ENCODE peak calls at places on chromosomes 2 and 18, in five cellular contexts. One of them, this sample, is unnamed.

GRCh38 chr2:220687231-220687843 is 884.8 kb downstream of the EPHA4 start:
- DNase-seq in HEK293T: peak
- DNase-seq in H1: no peak
- DNase-seq in GM12878: no peak
- DNase-seq in HepG2: peak
- DNase-seq in this sample: peak

GRCh38 chr2:108911807-108912628 is 77.0 kb downstream of the EDAR start:
- DNase-seq in HEK293T: no peak
- DNase-seq in H1: no peak
- DNase-seq in GM12878: no peak
- DNase-seq in HepG2: no peak
- DNase-seq in this sample: no peak

GRCh38 chr2:45944075-45944474 is 292.6 kb downstream of the PRKCE start:
- DNase-seq in HEK293T: no peak
- DNase-seq in H1: no peak
- DNase-seq in GM12878: no peak
- DNase-seq in HepG2: no peak
- DNase-seq in this sample: peak

GRCh38 chr2:166090900-166091299 is 36.9 kb downstream of the SCN1A start:
- DNase-seq in HEK293T: no peak
- DNase-seq in H1: no peak
- DNase-seq in GM12878: no peak
- DNase-seq in HepG2: no peak
- DNase-seq in this sample: no peak

GRCh38 chr2:15378148-15378908 is 182.8 kb downstream of the NBAS start:
- DNase-seq in HEK293T: no peak
- DNase-seq in H1: no peak
- DNase-seq in GM12878: no peak
- DNase-seq in HepG2: no peak
- DNase-seq in this sample: no peak

GRCh38 chr2:54906711-54907110 is 143.5 kb downstream of the RTN4 start:
- DNase-seq in HEK293T: no peak
- DNase-seq in H1: no peak
- DNase-seq in GM12878: no peak
- DNase-seq in HepG2: no peak
- DNase-seq in this sample: no peak

GRCh38 chr2:196249860-196250259 is 78.5 kb upstream of the STK17B start:
- DNase-seq in HEK293T: no peak
- DNase-seq in H1: no peak
- DNase-seq in GM12878: no peak
- DNase-seq in HepG2: no peak
- DNase-seq in this sample: no peak

GRCh38 chr2:119405151-119405550 is 26.5 kb upstream of the TMEM37 start:
- DNase-seq in HEK293T: no peak
- DNase-seq in H1: no peak
- DNase-seq in GM12878: no peak
- DNase-seq in HepG2: no peak
- DNase-seq in this sample: no peak

GRCh38 chr18:35474884-35475283 is 22.9 kb downstream of the INO80C start:
- DNase-seq in HEK293T: no peak
- DNase-seq in H1: no peak
- DNase-seq in GM12878: no peak
- DNase-seq in HepG2: no peak
- DNase-seq in this sample: no peak

GRCh38 chr2:177138823-177139222 is 73.8 kb upstream of the HNRNPA3 start:
- DNase-seq in HEK293T: no peak
- DNase-seq in H1: no peak
- DNase-seq in GM12878: no peak
- DNase-seq in HepG2: no peak
- DNase-seq in this sample: no peak

GRCh38 chr2:85189606-85190270 is 56.5 kb downstream of the TCF7L1 start:
- DNase-seq in HEK293T: no peak
- DNase-seq in H1: no peak
- DNase-seq in GM12878: no peak
- DNase-seq in HepG2: peak
- DNase-seq in this sample: no peak

GRCh38 chr2:180122874-180123273 is 115.8 kb upstream of the CWC22 start:
- DNase-seq in HEK293T: no peak
- DNase-seq in H1: no peak
- DNase-seq in GM12878: no peak
- DNase-seq in HepG2: no peak
- DNase-seq in this sample: no peak

GRCh38 chr2:63488118-63488713 is 100.1 kb downstream of the WDPCP start:
- DNase-seq in HEK293T: peak
- DNase-seq in H1: no peak
- DNase-seq in GM12878: no peak
- DNase-seq in HepG2: peak
- DNase-seq in this sample: peak

GRCh38 chr2:1754461-1755170 is 10.3 kb upstream of the PXDN start:
- DNase-seq in HEK293T: no peak
- DNase-seq in H1: no peak
- DNase-seq in GM12878: no peak
- DNase-seq in HepG2: no peak
- DNase-seq in this sample: no peak

GRCh38 chr2:206083602-206084467 is 2.1 kb downstream of the INO80D start:
- DNase-seq in HEK293T: peak
- DNase-seq in H1: peak
- DNase-seq in GM12878: peak
- DNase-seq in HepG2: no peak
- DNase-seq in this sample: peak

GRCh38 chr18:28999711-29000110 is 822.8 kb upstream of the CDH2 start:
- DNase-seq in HEK293T: no peak
- DNase-seq in H1: no peak
- DNase-seq in GM12878: no peak
- DNase-seq in HepG2: no peak
- DNase-seq in this sample: no peak

GRCh38 chr2:45103351-45104145 is 94.3 kb upstream of the SIX2 start:
- DNase-seq in HEK293T: no peak
- DNase-seq in H1: no peak
- DNase-seq in GM12878: no peak
- DNase-seq in HepG2: no peak
- DNase-seq in this sample: no peak

GRCh38 chr2:195364015-195364965 is 292.7 kb upstream of the SLC39A10 start:
- DNase-seq in HEK293T: no peak
- DNase-seq in H1: no peak
- DNase-seq in GM12878: no peak
- DNase-seq in HepG2: no peak
- DNase-seq in this sample: no peak

GRCh38 chr2:105081006-105081701 is 43.3 kb downstream of the MRPS9 start:
- DNase-seq in HEK293T: peak
- DNase-seq in H1: peak
- DNase-seq in GM12878: no peak
- DNase-seq in HepG2: no peak
- DNase-seq in this sample: peak

GRCh38 chr2:237864940-237865622 is 5.7 kb downstream of the RAMP1 start:
- DNase-seq in HEK293T: no peak
- DNase-seq in H1: no peak
- DNase-seq in GM12878: no peak
- DNase-seq in HepG2: no peak
- DNase-seq in this sample: no peak

GRCh38 chr2:239548491-239548890 is 147.7 kb upstream of the HDAC4 start:
- DNase-seq in HEK293T: no peak
- DNase-seq in H1: no peak
- DNase-seq in GM12878: no peak
- DNase-seq in HepG2: no peak
- DNase-seq in this sample: no peak

GRCh38 chr2:190407246-190407661 is 901 bp upstream of the MFSD6 start:
- DNase-seq in HEK293T: no peak
- DNase-seq in H1: no peak
- DNase-seq in GM12878: no peak
- DNase-seq in HepG2: no peak
- DNase-seq in this sample: peak

GRCh38 chr18:42112657-42113420 is 157.8 kb downstream of the PIK3C3 start:
- DNase-seq in HEK293T: no peak
- DNase-seq in H1: no peak
- DNase-seq in GM12878: no peak
- DNase-seq in HepG2: peak
- DNase-seq in this sample: no peak

GRCh38 chr2:223087466-223087865 is 35.5 kb downstream of the KCNE4 start:
- DNase-seq in HEK293T: no peak
- DNase-seq in H1: no peak
- DNase-seq in GM12878: no peak
- DNase-seq in HepG2: no peak
- DNase-seq in this sample: no peak

GRCh38 chr2:224492531-224492930 is 90.6 kb upstream of the FAM124B start:
- DNase-seq in HEK293T: no peak
- DNase-seq in H1: no peak
- DNase-seq in GM12878: no peak
- DNase-seq in HepG2: no peak
- DNase-seq in this sample: no peak

GRCh38 chr2:163850036-163850435 is 114.2 kb upstream of the FIGN start:
- DNase-seq in HEK293T: no peak
- DNase-seq in H1: no peak
- DNase-seq in GM12878: no peak
- DNase-seq in HepG2: no peak
- DNase-seq in this sample: no peak

GRCh38 chr18:9101730-9102390 is 639 bp upstream of the NDUFV2 start:
- DNase-seq in HEK293T: no peak
- DNase-seq in H1: no peak
- DNase-seq in GM12878: no peak
- DNase-seq in HepG2: peak
- DNase-seq in this sample: no peak

GRCh38 chr2:149399934-149400615 is 69.7 kb downstream of the LYPD6 start:
- DNase-seq in HEK293T: no peak
- DNase-seq in H1: no peak
- DNase-seq in GM12878: no peak
- DNase-seq in HepG2: no peak
- DNase-seq in this sample: no peak

DNA sequence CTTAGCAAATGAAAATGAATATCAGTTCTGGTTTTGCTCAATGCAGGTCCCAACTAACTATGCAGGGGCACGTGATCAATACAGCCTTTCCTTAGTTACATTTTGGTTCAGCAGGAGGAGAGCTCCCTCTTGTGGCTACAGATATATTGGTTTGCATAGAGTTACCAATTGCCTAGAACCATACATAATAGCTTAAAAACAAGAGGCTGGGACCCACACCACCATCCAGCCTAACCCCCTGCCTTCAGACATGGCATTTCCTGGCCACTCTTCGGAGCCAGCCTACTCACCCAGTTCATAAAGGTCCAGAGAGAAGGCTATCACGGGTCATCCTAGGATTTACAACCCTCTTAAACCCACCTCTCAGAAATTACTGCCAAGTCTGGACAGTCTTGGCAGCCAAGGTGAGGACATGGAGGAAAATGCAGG is 10.5 kb downstream of the CCDC93 start:
- DNase-seq in HEK293T: peak
- DNase-seq in H1: no peak
- DNase-seq in GM12878: peak
- DNase-seq in HepG2: peak
- DNase-seq in this sample: peak
- TF ChIP-seq SUZ12 in HEK293T: no peak
- TF ChIP-seq SUZ12 in H1: no peak
- TF ChIP-seq SUZ12 in GM12878: no peak
- TF ChIP-seq SUZ12 in HepG2: no peak
- TF ChIP-seq SUZ12 in this sample: no peak

GRCh38 chr18:74477771-74478170 is 18.4 kb upstream of the CNDP2 start:
- DNase-seq in HEK293T: no peak
- DNase-seq in H1: no peak
- DNase-seq in GM12878: no peak
- DNase-seq in HepG2: no peak
- DNase-seq in this sample: no peak
- TF ChIP-seq SUZ12 in HEK293T: no peak
- TF ChIP-seq SUZ12 in H1: no peak
- TF ChIP-seq SUZ12 in GM12878: no peak
- TF ChIP-seq SUZ12 in HepG2: no peak
- TF ChIP-seq SUZ12 in this sample: no peak

GRCh38 chr18:25734336-25734735 is 356.1 kb downstream of the SS18 start:
- DNase-seq in HEK293T: no peak
- DNase-seq in H1: no peak
- DNase-seq in GM12878: no peak
- DNase-seq in HepG2: no peak
- DNase-seq in this sample: no peak
- TF ChIP-seq SUZ12 in HEK293T: no peak
- TF ChIP-seq SUZ12 in H1: no peak
- TF ChIP-seq SUZ12 in GM12878: no peak
- TF ChIP-seq SUZ12 in HepG2: no peak
- TF ChIP-seq SUZ12 in this sample: no peak

GRCh38 chr2:9897331-9897737 is 54.1 kb downstream of the TAF1B start:
- DNase-seq in HEK293T: no peak
- DNase-seq in H1: no peak
- DNase-seq in GM12878: peak
- DNase-seq in HepG2: no peak
- DNase-seq in this sample: no peak
- TF ChIP-seq SUZ12 in HEK293T: no peak
- TF ChIP-seq SUZ12 in H1: no peak
- TF ChIP-seq SUZ12 in GM12878: no peak
- TF ChIP-seq SUZ12 in HepG2: no peak
- TF ChIP-seq SUZ12 in this sample: no peak

DNA sequence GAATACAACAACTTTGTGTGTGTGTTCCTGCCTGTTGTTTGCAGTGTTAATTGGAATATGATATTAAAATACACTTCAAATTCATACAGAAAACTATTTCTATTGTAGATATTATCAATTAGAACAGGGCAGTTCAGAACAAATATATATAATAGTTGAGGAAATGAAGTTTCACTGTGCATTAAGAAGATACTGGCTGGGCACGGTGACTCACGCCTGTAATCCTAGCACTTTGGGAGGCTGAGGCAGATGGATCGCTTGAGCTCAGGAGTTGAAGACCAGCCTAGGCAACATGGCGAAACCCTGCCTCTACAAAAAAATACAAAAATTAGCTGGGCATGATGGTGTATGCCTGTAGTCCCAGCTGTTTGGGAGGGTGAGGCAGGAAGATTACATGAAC is 79.3 kb downstream of the ASAP2 start:
- DNase-seq in HEK293T: no peak
- DNase-seq in H1: no peak
- DNase-seq in GM12878: no peak
- DNase-seq in HepG2: no peak
- DNase-seq in this sample: no peak
- TF ChIP-seq SUZ12 in HEK293T: no peak
- TF ChIP-seq SUZ12 in H1: no peak
- TF ChIP-seq SUZ12 in GM12878: no peak
- TF ChIP-seq SUZ12 in HepG2: no peak
- TF ChIP-seq SUZ12 in this sample: no peak

DNA sequence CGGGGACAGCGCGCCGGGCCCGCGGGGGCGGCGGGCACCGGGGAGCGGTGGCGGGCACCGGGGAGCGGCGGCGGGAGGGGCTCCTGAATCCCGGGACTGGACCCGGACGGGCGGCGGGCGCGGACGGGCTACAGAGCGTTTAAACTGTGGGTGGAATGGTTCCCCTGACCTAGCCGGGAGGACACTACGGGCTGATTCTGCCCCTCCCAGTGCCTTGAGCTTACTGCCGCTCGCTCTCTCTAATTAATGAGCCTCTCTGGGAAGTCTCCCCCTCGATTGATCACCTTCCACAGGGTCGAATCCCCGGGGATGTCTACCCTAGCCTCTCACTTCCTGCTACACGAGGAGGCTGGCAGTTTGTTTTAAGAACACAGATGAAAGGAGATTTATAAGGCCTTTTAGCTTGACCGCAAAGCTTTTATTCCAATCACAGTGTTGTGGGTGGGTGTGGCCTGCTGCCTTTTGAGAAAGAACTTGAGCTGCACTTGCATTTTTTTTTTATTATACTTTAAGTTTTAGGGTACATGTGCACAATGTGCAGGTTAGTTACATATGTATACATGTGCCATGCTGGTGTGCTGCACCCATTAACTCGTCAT is 1.0 kb downstream of the GNAL start:
- DNase-seq in HEK293T: peak
- DNase-seq in H1: no peak
- DNase-seq in GM12878: no peak
- DNase-seq in HepG2: no peak
- DNase-seq in this sample: no peak
- TF ChIP-seq SUZ12 in HEK293T: no peak
- TF ChIP-seq SUZ12 in H1: no peak
- TF ChIP-seq SUZ12 in GM12878: peak
- TF ChIP-seq SUZ12 in HepG2: no peak
- TF ChIP-seq SUZ12 in this sample: no peak

GRCh38 chr18:76619342-76620315 is 124.6 kb upstream of the ZNF516 start:
- DNase-seq in HEK293T: peak
- DNase-seq in H1: no peak
- DNase-seq in GM12878: no peak
- DNase-seq in HepG2: no peak
- DNase-seq in this sample: no peak
- TF ChIP-seq SUZ12 in HEK293T: no peak
- TF ChIP-seq SUZ12 in H1: peak
- TF ChIP-seq SUZ12 in GM12878: no peak
- TF ChIP-seq SUZ12 in HepG2: no peak
- TF ChIP-seq SUZ12 in this sample: no peak